ENCODE peak calls at places on chromosomes 4 and X, in seven cellular contexts. P is astrocyte, E is left ventricle myocardium inferior, N is brain microvascular endothelial cell, W is lower lobe of right lung, D is psoas muscle, R is GM23338. L is an unnamed sample.

GRCh38 chr4:118753096-118753495 is 67.9 kb downstream of the METTL14 start:
- DNase-seq in P (no peak), E (no peak), N (no peak), W (no peak), D (no peak), R (no peak), L (no peak)

GRCh38 chr4:169200361-169201030 is 70.3 kb downstream of the SH3RF1 start:
- DNase-seq in P (no peak), E (no peak), N (no peak), W (no peak), D (no peak), R (no peak), L (no peak)

GRCh38 chr4:109665783-109666455 is 37.3 kb downstream of the CASP6 start:
- DNase-seq in P (peak; percentile 4), E (no peak), N (no peak), W (no peak), D (no peak), R (no peak), L (no peak)

GRCh38 chr4:93788712-93789111 is 39.8 kb upstream of the ATOH1 start:
- DNase-seq in P (no peak), E (no peak), N (peak; percentile 26), W (no peak), D (no peak), R (peak; percentile 65), L (no peak)

GRCh38 chr4:88674565-88674964 is 23.1 kb downstream of the NAP1L5 start:
- DNase-seq in P (peak; percentile 61), E (no peak), N (no peak), W (no peak), D (no peak), R (no peak), L (no peak)

GRCh38 chr4:85498068-85498733 is 23.3 kb downstream of the ARHGAP24 start:
- DNase-seq in P (peak; percentile 69), E (peak; percentile 38), N (peak; percentile 44), W (peak; percentile 79), D (no peak), R (no peak), L (peak; percentile 86)

GRCh38 chrX:80808160-80808735 is 1.4 kb downstream of the BRWD3 start:
- DNase-seq in P (peak; percentile 55), E (peak; percentile 68), N (peak; percentile 60), W (peak; percentile 79), D (peak; percentile 61), R (peak; percentile 67), L (peak; percentile 87)

GRCh38 chrX:101136235-101136634 is 38.2 kb downstream of the CENPI start:
- DNase-seq in P (peak; percentile 5), E (no peak), N (no peak), W (no peak), D (no peak), R (no peak), L (no peak)

GRCh38 chr4:159012381-159012780 is 90.5 kb upstream of the RAPGEF2 start:
- DNase-seq in P (peak; percentile 46), E (no peak), N (peak; percentile 36), W (no peak), D (no peak), R (no peak), L (no peak)

GRCh38 chr4:81472249-81473085 is 760 bp upstream of the RASGEF1B start:
- DNase-seq in P (peak; percentile 8), E (peak; percentile 30), N (peak; percentile 25), W (peak; percentile 54), D (no peak), R (peak; percentile 60), L (peak; percentile 84)

GRCh38 chrX:119816300-119816699 is 24.9 kb upstream of the RPL39 start:
- DNase-seq in P (no peak), E (no peak), N (no peak), W (no peak), D (no peak), R (no peak), L (no peak)

GRCh38 chr4:81465668-81466357 is 5.9 kb downstream of the RASGEF1B start:
- DNase-seq in P (no peak), E (no peak), N (no peak), W (no peak), D (no peak), R (no peak), L (no peak)

GRCh38 chr4:72809208-72809607 is 240.2 kb upstream of the ADAMTS3 start:
- DNase-seq in P (no peak), E (no peak), N (no peak), W (no peak), D (no peak), R (no peak), L (no peak)

GRCh38 chrX:23732704-23733103 is 10.4 kb downstream of the ACOT9 start:
- DNase-seq in P (no peak), E (no peak), N (no peak), W (no peak), D (no peak), R (no peak), L (no peak)

GRCh38 chr4:100391913-100392312 is 125.9 kb downstream of the EMCN start:
- DNase-seq in P (peak; percentile 80), E (no peak), N (peak; percentile 76), W (no peak), D (no peak), R (no peak), L (no peak)

GRCh38 chr4:89598602-89599001 is 238.4 kb downstream of the SNCA start:
- DNase-seq in P (no peak), E (no peak), N (no peak), W (no peak), D (no peak), R (peak; percentile 53), L (no peak)

GRCh38 chrX:13180807-13181206 is 136.4 kb upstream of the FAM9C start:
- DNase-seq in P (peak; percentile 70), E (no peak), N (peak; percentile 3), W (no peak), D (no peak), R (no peak), L (no peak)

GRCh38 chr4:42995343-42995944 is 102.9 kb downstream of the GRXCR1 start:
- DNase-seq in P (peak; percentile 15), E (no peak), N (no peak), W (no peak), D (no peak), R (peak; percentile 70), L (no peak)

GRCh38 chr4:72564184-72564583 is 4.8 kb downstream of the ADAMTS3 start:
- DNase-seq in P (peak; percentile 27), E (no peak), N (no peak), W (no peak), D (no peak), R (no peak), L (no peak)

GRCh38 chr4:8261851-8262535 is 7.6 kb upstream of the HTRA3 start:
- DNase-seq in P (peak; percentile 75), E (no peak), N (no peak), W (no peak), D (no peak), R (no peak), L (no peak)

DNA sequence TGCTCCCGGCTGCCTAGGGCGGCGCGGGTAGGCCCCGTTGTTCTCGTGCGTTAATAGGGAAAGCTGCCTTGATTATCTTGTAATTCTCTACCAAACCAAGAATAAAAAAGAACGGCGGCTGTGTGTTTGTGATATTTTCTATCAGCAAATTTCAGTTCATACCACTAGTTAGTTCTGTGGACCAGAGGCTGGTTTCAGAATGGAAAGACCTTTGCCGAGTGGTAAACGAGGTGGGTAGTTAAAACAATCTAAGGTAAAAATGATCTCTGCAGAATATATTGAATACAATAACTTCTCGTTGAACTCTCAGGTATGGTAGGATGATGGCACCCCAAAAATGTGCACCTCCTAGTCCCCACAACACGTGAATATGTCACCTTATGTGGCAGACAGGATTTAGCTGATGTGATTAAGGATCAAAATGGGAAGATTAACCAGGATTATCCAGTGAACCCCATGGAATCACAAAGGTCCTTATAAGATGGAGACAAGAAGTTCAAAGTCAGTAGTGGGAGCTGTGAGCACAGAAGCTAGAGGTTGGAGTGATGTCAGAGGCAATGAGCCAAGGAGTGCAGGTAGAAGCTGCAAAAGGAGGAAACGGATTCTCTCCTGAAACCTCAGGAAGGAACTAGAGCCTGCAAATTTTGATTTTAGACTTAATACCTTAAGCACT is 574 bp upstream of the CFAP97 start:
- DNase-seq in P (no peak), E (no peak), N (no peak), W (no peak), D (no peak), R (no peak), L (no peak)
- TF ChIP-seq CTCF in P (no peak), E (no peak), N (no peak), W (no peak), D (no peak), R (no peak), L (no peak)

GRCh38 chr4:53014368-53014767 is 152.3 kb downstream of the RASL11B start:
- DNase-seq in P (no peak), E (no peak), N (no peak), W (no peak), D (no peak), R (no peak), L (no peak)
- H3K27ac ChIP-seq in P (no peak overlapping the region), E (no peak overlapping the region), N (no peak overlapping the region), W (no peak overlapping the region), D (no peak overlapping the region), R (no peak overlapping the region), L (no peak overlapping the region)

GRCh38 chr4:113684534-113685091 is 76.9 kb downstream of the CAMK2D start:
- DNase-seq in P (peak; percentile 67), E (peak; percentile 71), N (peak; percentile 57), W (no peak), D (peak; percentile 62), R (peak; percentile 39), L (no peak)
- TF ChIP-seq CTCF in P (peak; percentile 42), E (peak; percentile 68), N (peak; percentile 75), W (peak; percentile 33), D (peak; percentile 56), R (peak; percentile 23), L (no peak)

GRCh38 chr4:71230613-71231012 is 108.2 kb upstream of the SLC4A4 start:
- DNase-seq in P (no peak), E (no peak), N (no peak), W (no peak), D (no peak), R (no peak), L (no peak)
- H3K27ac ChIP-seq in P (no peak overlapping the region), E (peak overlapping the region; percentile 88), N (no peak overlapping the region), W (peak overlapping the region; percentile 44), D (peak overlapping the region; percentile 85), R (no peak overlapping the region), L (no peak overlapping the region)